ENCODE peak calls at places on chromosomes 6 and 20, in five cellular contexts. A is stomach; M is stimulated activated CD8-positive, alpha-beta memory T cell treated with anti-CD3 and anti-CD28 coated beads, Interleukin-12 subunit alpha, Interleukin-12 subunit beta, amount 100 ng/mL, for 4 hours; N is Caki2; U is A549. L is an unnamed sample.

GRCh38 chr6:30344868-30345671 is at the start of gene RPP21:
- DNase-seq in M (peak), U (peak), N (peak), A (peak), L (peak)

GRCh38 chr20:25195962-25196700 is 619 bp downstream of the ENTPD6 start:
- DNase-seq in A (peak), N (peak), M (no peak), U (peak), L (no peak)

GRCh38 chr6:29647927-29648642 is 8.8 kb upstream of the MOG start:
- DNase-seq in N (no peak), A (no peak), U (peak), M (no peak), L (no peak)

GRCh38 chr6:80003841-80004198 is 629 bp upstream of the TTK start:
- DNase-seq in A (no peak), N (no peak), M (peak), U (no peak), L (no peak)

GRCh38 chr6:41428995-41429417 is 93.6 kb downstream of the NCR2 start:
- DNase-seq in M (no peak), N (no peak), A (no peak), U (no peak), L (no peak)

GRCh38 chr6:82123632-82124031 is 123.9 kb downstream of the IBTK start:
- DNase-seq in N (no peak), M (no peak), U (no peak), A (no peak), L (no peak)

GRCh38 chr6:13762648-13763441 is 51.2 kb upstream of the RANBP9 start:
- DNase-seq in N (no peak), M (no peak), U (no peak), A (no peak), L (no peak)

GRCh38 chr20:53738039-53738944 is 144.7 kb upstream of the ZNF217 start:
- DNase-seq in A (peak), N (peak), M (no peak), U (peak), L (no peak)

GRCh38 chr6:164108869-164109769 is 694.6 kb downstream of the QKI start:
- DNase-seq in U (peak), M (no peak), N (peak), A (no peak), L (peak)

GRCh38 chr6:143755301-143755744 is 77.6 kb downstream of the PHACTR2 start:
- DNase-seq in M (no peak), U (peak), N (no peak), A (no peak), L (no peak)

GRCh38 chr6:28988536-28989415 is 16.3 kb downstream of the ZNF311 start:
- DNase-seq in M (peak), A (peak), N (no peak), U (peak), L (no peak)

GRCh38 chr20:62572980-62573379 is 69.3 kb upstream of the SLCO4A1 start:
- DNase-seq in M (no peak), A (no peak), N (no peak), U (no peak), L (no peak)

GRCh38 chr20:32017711-32018251 is 7.5 kb downstream of the CCM2L start:
- DNase-seq in A (peak), N (no peak), U (peak), M (no peak), L (peak)

GRCh38 chr6:53593001-53593488 is 48.1 kb upstream of the GCLC start:
- DNase-seq in A (no peak), M (no peak), U (no peak), N (peak), L (no peak)

GRCh38 chr6:12262236-12263061 is 27.7 kb upstream of the EDN1 start:
- DNase-seq in N (no peak), U (no peak), M (no peak), A (no peak), L (no peak)

GRCh38 chr6:139219746-139220145 is 72.1 kb downstream of the TXLNB start:
- DNase-seq in N (no peak), M (no peak), A (no peak), U (no peak), L (no peak)

GRCh38 chr20:43448748-43449535 is 8.8 kb upstream of the SRSF6 start:
- DNase-seq in M (no peak), U (peak), A (peak), N (peak), L (peak)

GRCh38 chr6:83767033-83767432 is 58.1 kb upstream of the SNAP91 start:
- DNase-seq in U (no peak), N (no peak), M (no peak), A (no peak), L (no peak)

GRCh38 chr6:74070091-74070490 is 374.1 kb downstream of the CD109 start:
- DNase-seq in A (no peak), M (no peak), U (no peak), N (no peak), L (no peak)

GRCh38 chr6:113488812-113489685 is 368.1 kb upstream of the MARCKS start:
- DNase-seq in A (no peak), U (no peak), N (no peak), M (no peak), L (no peak)

GRCh38 chr20:57061058-57061900 is 205.2 kb downstream of the BMP7 start:
- DNase-seq in A (no peak), N (peak), M (no peak), U (peak), L (peak)

GRCh38 chr6:89368107-89368506 is 15.6 kb upstream of the UBE2J1 start:
- DNase-seq in M (peak), U (peak), N (no peak), A (peak), L (no peak)

L was measured in 8988T.